ENCODE peak calls at places on chromosomes 2 and 18, in eight cellular contexts. C, B, E, O, M, Z, Q and T are unnamed samples.

GRCh38 chr2:86239326-86239725 is 40.1 kb downstream of the MRPL35 start:
- DNase-seq in C (no peak), B (no peak), E (no peak), O (no peak), M (no peak), Z (no peak), Q (no peak), T (no peak)

GRCh38 chr18:35171315-35171987 is 69.4 kb upstream of the ZNF397 start:
- DNase-seq in C (no peak), B (no peak), E (no peak), O (no peak), M (no peak), Z (no peak), Q (no peak), T (no peak)

GRCh38 chr2:173874899-173875247 is 90.3 kb downstream of the SP3 start:
- DNase-seq in C (no peak), B (no peak), E (no peak), O (no peak), M (no peak), Z (no peak), Q (no peak), T (no peak)

GRCh38 chr2:213125646-213126347 is 25.6 kb downstream of the IKZF2 start:
- DNase-seq in C (peak), B (no peak), E (no peak), O (no peak), M (no peak), Z (no peak), Q (peak), T (no peak)

GRCh38 chr2:85706604-85707296 is 12.6 kb downstream of the GNLY start:
- DNase-seq in C (no peak), B (no peak), E (no peak), O (no peak), M (no peak), Z (no peak), Q (no peak), T (no peak)

GRCh38 chr2:129673881-129674513 is 305.5 kb upstream of the RAB6C start:
- DNase-seq in C (no peak), B (no peak), E (no peak), O (no peak), M (no peak), Z (no peak), Q (no peak), T (no peak)

GRCh38 chr2:84532291-84532690 is 16.0 kb downstream of the DNAH6 start:
- DNase-seq in C (no peak), B (no peak), E (no peak), O (no peak), M (no peak), Z (no peak), Q (no peak), T (no peak)

GRCh38 chr18:79246309-79247108 is 149.2 kb upstream of the NFATC1 start:
- DNase-seq in C (peak), B (peak), E (peak), O (peak), M (peak), Z (peak), Q (peak), T (peak)

GRCh38 chr2:44801676-44802408 is 139.7 kb upstream of the SIX3 start:
- DNase-seq in C (no peak), B (no peak), E (no peak), O (no peak), M (no peak), Z (no peak), Q (no peak), T (no peak)

GRCh38 chr2:146652311-146652710 is 1192.5 kb upstream of the ACVR2A start:
- DNase-seq in C (peak), B (no peak), E (no peak), O (no peak), M (no peak), Z (no peak), Q (peak), T (peak)

GRCh38 chr18:40868110-40868858 is 1086.8 kb upstream of the PIK3C3 start:
- DNase-seq in C (peak), B (no peak), E (no peak), O (no peak), M (no peak), Z (no peak), Q (peak), T (peak)

GRCh38 chr2:164554487-164554886 is 66.8 kb downstream of the GRB14 start:
- DNase-seq in C (no peak), B (no peak), E (no peak), O (no peak), M (no peak), Z (no peak), Q (no peak), T (no peak)

GRCh38 chr2:219689676-219690628 is 62.5 kb downstream of the SLC4A3 start:
- DNase-seq in C (peak), B (peak), E (no peak), O (peak), M (peak), Z (peak), Q (peak), T (peak)

GRCh38 chr2:10007921-10008808 is 35.2 kb upstream of the KLF11 start:
- DNase-seq in C (no peak), B (peak), E (no peak), O (no peak), M (no peak), Z (no peak), Q (no peak), T (no peak)

GRCh38 chr2:1817256-1818127 is 73.2 kb upstream of the PXDN start:
- DNase-seq in C (peak), B (peak), E (peak), O (peak), M (peak), Z (peak), Q (peak), T (peak)

GRCh38 chr2:240551809-240552208 is 6.0 kb downstream of the ANKMY1 start:
- DNase-seq in C (no peak), B (no peak), E (no peak), O (no peak), M (no peak), Z (no peak), Q (no peak), T (no peak)

GRCh38 chr2:203650860-203651613 is 55.4 kb upstream of the CD28 start:
- DNase-seq in C (peak), B (peak), E (no peak), O (peak), M (peak), Z (peak), Q (peak), T (peak)

GRCh38 chr18:30457156-30457555 is 585.4 kb downstream of the DSC3 start:
- DNase-seq in C (no peak), B (peak), E (no peak), O (peak), M (no peak), Z (no peak), Q (no peak), T (no peak)

GRCh38 chr2:111106720-111107119 is 14.0 kb upstream of the BCL2L11 start:
- DNase-seq in C (no peak), B (no peak), E (no peak), O (no peak), M (no peak), Z (no peak), Q (no peak), T (no peak)

GRCh38 chr18:58806826-58807714 is 57.6 kb upstream of the ZNF532 start:
- DNase-seq in C (no peak), B (no peak), E (no peak), O (no peak), M (no peak), Z (no peak), Q (no peak), T (no peak)

GRCh38 chr18:79942786-79943607 is 8.5 kb downstream of the SLC66A2 start:
- DNase-seq in C (no peak), B (peak), E (no peak), O (no peak), M (no peak), Z (no peak), Q (no peak), T (no peak)

GRCh38 chr2:24731923-24732322 is 61.3 kb downstream of the PTRHD1 start:
- DNase-seq in C (peak), B (no peak), E (no peak), O (no peak), M (no peak), Z (no peak), Q (peak), T (peak)

GRCh38 chr2:215958231-215958630 is 55.1 kb downstream of the MREG start:
- DNase-seq in C (no peak), B (no peak), E (no peak), O (no peak), M (no peak), Z (no peak), Q (peak), T (no peak)

GRCh38 chr18:27769152-27769551 is 407.8 kb downstream of the CDH2 start:
- DNase-seq in C (no peak), B (no peak), E (no peak), O (no peak), M (no peak), Z (peak), Q (no peak), T (no peak)

GRCh38 chr2:117785740-117786139 is 28.8 kb upstream of the DDX18 start:
- DNase-seq in C (peak), B (peak), E (no peak), O (peak), M (peak), Z (peak), Q (peak), T (no peak)

GRCh38 chr2:236984046-236984445 is 101.6 kb upstream of the COPS8 start:
- DNase-seq in C (no peak), B (no peak), E (no peak), O (no peak), M (no peak), Z (no peak), Q (no peak), T (no peak)

GRCh38 chr2:138997849-138998517 is 217.8 kb upstream of the NXPH2 start:
- DNase-seq in C (peak), B (no peak), E (no peak), O (no peak), M (no peak), Z (no peak), Q (no peak), T (peak)

GRCh38 chr2:70111752-70112591 is 24.7 kb downstream of the PCBP1 start:
- DNase-seq in C (peak), B (no peak), E (no peak), O (no peak), M (no peak), Z (peak), Q (peak), T (peak)